ENCODE peak calls at places on chromosomes 2 and 18, in eight cellular contexts. D is endothelial cell of umbilical vein, Y is spleen, F is HepG2, N is testis, K is GM12878, M is K562, U is HCT116. V is an unnamed sample.

GRCh38 chr2:240560084-240560479 is at the start of gene DUSP28:
- DNase-seq in D (peak), Y (peak), F (peak), N (peak), K (peak), M (peak), U (peak), V (peak)

GRCh38 chr2:178863856-178864620 is 56.8 kb upstream of the TTN start:
- DNase-seq in D (peak), Y (no peak), F (no peak), N (peak), K (no peak), M (no peak), U (no peak), V (no peak)

GRCh38 chr2:69966496-69966895 is 5.1 kb upstream of the ASPRV1 start:
- DNase-seq in D (no peak), Y (no peak), F (no peak), N (no peak), K (no peak), M (no peak), U (no peak), V (no peak)

GRCh38 chr2:231680284-231680991 is 27.9 kb upstream of the PTMA start:
- DNase-seq in D (no peak), Y (peak), F (peak), N (no peak), K (no peak), M (peak), U (no peak), V (no peak)

GRCh38 chr2:139386401-139386800 is 606.2 kb upstream of the NXPH2 start:
- DNase-seq in D (no peak), Y (no peak), F (no peak), N (no peak), K (no peak), M (no peak), U (no peak), V (no peak)

GRCh38 chr2:150606380-150607060 is 119.1 kb upstream of the RND3 start:
- DNase-seq in D (no peak), Y (no peak), F (no peak), N (no peak), K (no peak), M (no peak), U (no peak), V (no peak)

GRCh38 chr2:188725981-188726380 is 248.2 kb upstream of the COL3A1 start:
- DNase-seq in D (peak), Y (no peak), F (no peak), N (no peak), K (no peak), M (no peak), U (no peak), V (no peak)

GRCh38 chr18:67574749-67575148 is 58.2 kb upstream of the DSEL start:
- DNase-seq in D (no peak), Y (no peak), F (no peak), N (no peak), K (no peak), M (no peak), U (no peak), V (no peak)

GRCh38 chr2:44522846-44523245 is 161.1 kb downstream of the CAMKMT start:
- DNase-seq in D (no peak), Y (no peak), F (no peak), N (no peak), K (no peak), M (no peak), U (no peak), V (no peak)

GRCh38 chr18:22024924-22025323 is 144.5 kb upstream of the GATA6 start:
- DNase-seq in D (no peak), Y (no peak), F (no peak), N (no peak), K (no peak), M (no peak), U (no peak), V (no peak)

GRCh38 chr2:102020596-102021170 is 28.9 kb downstream of the IL1R2 start:
- DNase-seq in D (peak), Y (peak), F (peak), N (peak), K (no peak), M (peak), U (peak), V (peak)

GRCh38 chr18:77057043-77057442 is 75.5 kb downstream of the MBP start:
- DNase-seq in D (no peak), Y (no peak), F (no peak), N (peak), K (no peak), M (no peak), U (no peak), V (peak)

GRCh38 chr2:79982445-79982844 is 322.1 kb downstream of the LRRTM1 start:
- DNase-seq in D (no peak), Y (no peak), F (peak), N (no peak), K (no peak), M (peak), U (no peak), V (peak)

GRCh38 chr2:121897335-121897970 is 142.0 kb downstream of the TSN start:
- DNase-seq in D (peak), Y (no peak), F (peak), N (peak), K (no peak), M (peak), U (peak), V (no peak)

GRCh38 chr2:8364668-8365067 is 317.2 kb upstream of the ID2 start:
- DNase-seq in D (no peak), Y (no peak), F (peak), N (no peak), K (no peak), M (no peak), U (no peak), V (no peak)

GRCh38 chr2:186641807-186642321 is 52.0 kb upstream of the FAM171B start:
- DNase-seq in D (peak), Y (no peak), F (peak), N (peak), K (peak), M (no peak), U (peak), V (no peak)

GRCh38 chr2:118013221-118013723 is 598 bp downstream of the CCDC93 start:
- DNase-seq in D (peak), Y (peak), F (peak), N (peak), K (no peak), M (peak), U (no peak), V (peak)

GRCh38 chr2:214808961-214809750 is at the start of gene BARD1:
- DNase-seq in D (no peak), Y (peak), F (peak), N (peak), K (no peak), M (peak), U (peak), V (peak)

GRCh38 chr2:28355521-28356094 is 37.0 kb upstream of the FOSL2 start:
- DNase-seq in D (peak), Y (peak), F (peak), N (peak), K (no peak), M (peak), U (no peak), V (no peak)

GRCh38 chr2:112840068-112840445 is 3.5 kb upstream of the IL1B start:
- DNase-seq in D (no peak), Y (no peak), F (no peak), N (no peak), K (no peak), M (no peak), U (no peak), V (no peak)

GRCh38 chr2:233831861-233832260 is 22.5 kb downstream of the HJURP start:
- DNase-seq in D (no peak), Y (peak), F (no peak), N (no peak), K (no peak), M (no peak), U (no peak), V (peak)

GRCh38 chr2:233830111-233830760 is 24.1 kb downstream of the HJURP start:
- DNase-seq in D (no peak), Y (peak), F (no peak), N (no peak), K (no peak), M (no peak), U (no peak), V (no peak)

GRCh38 chr2:233829193-233830110 is 24.9 kb downstream of the HJURP start:
- DNase-seq in D (no peak), Y (peak), F (no peak), N (no peak), K (no peak), M (no peak), U (no peak), V (peak)

GRCh38 chr2:233832414-233832813 is 21.9 kb downstream of the HJURP start:
- DNase-seq in D (no peak), Y (no peak), F (no peak), N (no peak), K (no peak), M (no peak), U (no peak), V (peak)

DNA sequence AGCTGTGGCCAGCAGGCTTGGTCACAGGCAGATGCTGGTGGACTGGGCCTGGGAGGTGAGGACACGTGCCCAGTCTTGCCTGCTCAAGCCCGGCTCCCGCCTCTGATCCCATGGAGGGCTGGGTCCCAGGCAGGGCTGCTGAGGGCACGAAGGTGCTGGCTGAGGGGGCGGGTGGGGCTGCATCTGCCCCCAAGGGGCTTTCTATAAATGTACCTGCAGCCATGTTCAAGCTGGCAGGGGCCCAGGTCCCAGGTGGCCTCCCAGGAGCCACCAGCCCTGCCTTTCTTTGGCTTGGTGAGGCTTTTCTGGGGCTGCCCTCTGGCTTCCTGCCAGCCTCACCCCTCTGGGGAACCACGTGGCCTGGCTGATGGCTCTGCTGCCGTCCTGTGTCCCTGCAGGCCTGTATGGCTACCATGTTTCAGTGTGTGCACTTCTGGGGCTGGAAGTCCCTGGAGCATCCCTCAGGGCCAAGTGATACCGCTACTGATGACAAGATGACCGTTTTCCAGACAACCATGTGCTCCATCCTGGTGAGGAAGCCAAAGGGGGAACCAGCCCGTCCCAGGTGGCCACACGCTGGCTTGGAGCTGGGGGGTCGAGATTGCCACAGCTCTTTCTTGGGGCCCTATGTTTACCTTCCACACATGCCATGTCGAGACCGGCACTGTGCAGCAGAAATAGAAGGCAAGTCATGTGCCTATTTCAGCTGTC is 23.2 kb downstream of the HJURP start:
- DNase-seq in D (no peak), Y (peak), F (no peak), N (no peak), K (no peak), M (no peak), U (no peak), V (no peak)
- TF ChIP-seq POLR2A in D (no peak), Y (no peak), F (no peak), N (no peak), K (no peak), M (no peak), U (no peak), V (no peak)

GRCh38 chr2:46075848-46076247 is 221.4 kb upstream of the EPAS1 start:
- DNase-seq in D (no peak), Y (no peak), F (no peak), N (no peak), K (no peak), M (no peak), U (no peak), V (no peak)

GRCh38 chr2:46071074-46071473 is 226.1 kb upstream of the EPAS1 start:
- DNase-seq in D (no peak), Y (no peak), F (no peak), N (no peak), K (no peak), M (no peak), U (no peak), V (no peak)

GRCh38 chr2:46072146-46072820 is 224.9 kb upstream of the EPAS1 start:
- DNase-seq in D (no peak), Y (no peak), F (no peak), N (no peak), K (no peak), M (no peak), U (no peak), V (no peak)

GRCh38 chr2:46074501-46074900 is 222.7 kb upstream of the EPAS1 start:
- DNase-seq in D (peak), Y (no peak), F (no peak), N (no peak), K (no peak), M (no peak), U (no peak), V (no peak)

DNA sequence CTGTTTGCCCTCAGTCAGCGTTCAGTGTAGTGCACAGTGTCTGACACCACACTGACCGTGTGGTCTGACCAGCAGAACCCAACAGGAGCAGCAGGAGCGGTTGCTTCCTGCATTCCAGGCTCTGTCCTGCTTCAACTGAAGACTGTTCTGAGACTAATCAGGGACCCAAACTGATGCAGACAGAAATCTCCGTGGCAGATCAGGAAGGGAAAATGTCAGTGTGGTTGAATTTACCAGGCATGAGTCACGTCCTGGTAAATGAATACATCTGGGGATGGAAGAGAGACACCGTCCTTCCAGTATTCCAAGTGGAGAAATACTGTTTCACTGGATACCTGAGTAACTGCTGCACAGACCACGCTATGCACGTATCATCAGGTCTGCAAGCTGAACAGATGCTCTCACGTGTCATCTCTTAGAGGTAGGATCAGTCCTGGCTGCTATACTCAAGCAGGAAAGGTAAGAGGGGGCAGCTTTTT is 223.6 kb upstream of the EPAS1 start:
- DNase-seq in D (peak), Y (no peak), F (peak), N (no peak), K (no peak), M (no peak), U (peak), V (no peak)
- H3K27ac ChIP-seq in D (peak), Y (peak), F (no peak), N (no peak), K (no peak), M (no peak), U (peak), V (no peak)

DNA sequence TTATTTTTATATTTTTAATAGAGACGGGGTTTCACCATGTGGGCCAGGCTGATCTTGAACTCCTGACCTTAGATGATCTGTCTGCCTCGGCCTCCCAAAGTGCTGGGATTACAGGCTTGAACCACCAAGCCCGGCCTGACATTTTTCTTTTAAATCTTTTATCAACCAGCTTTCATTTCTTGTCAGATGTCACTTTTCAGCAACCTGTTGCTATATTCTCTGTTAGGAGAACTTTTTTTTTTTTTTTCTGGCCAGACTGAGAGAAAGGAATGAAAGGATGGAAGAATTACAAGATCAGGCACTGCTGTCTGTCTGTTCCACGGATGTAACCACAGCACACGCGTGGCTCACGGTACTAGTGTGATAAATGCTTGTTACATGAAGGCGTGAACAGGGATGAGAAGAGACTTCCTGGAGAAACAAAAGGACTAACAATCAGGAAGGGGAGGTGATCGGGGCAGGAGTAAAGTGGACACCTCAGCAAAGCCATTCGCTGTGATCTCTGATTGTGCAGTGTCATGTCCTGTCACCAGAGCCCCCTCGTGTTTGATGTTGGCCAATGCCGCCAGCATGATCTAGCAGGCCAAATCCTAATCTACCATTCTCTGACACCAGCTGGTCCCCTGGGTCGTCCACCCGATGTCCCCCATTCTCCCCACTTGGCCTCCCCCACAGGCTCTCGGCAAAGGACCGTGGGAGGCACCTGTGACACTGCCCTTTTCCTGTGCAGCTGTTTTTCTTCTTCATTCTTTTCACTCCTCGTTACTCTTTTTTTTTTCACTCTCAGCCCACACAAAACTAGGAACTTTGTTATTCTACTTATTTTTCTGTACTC is 146.6 kb downstream of the TGIF1 start:
- DNase-seq in D (peak), Y (peak), F (peak), N (peak), K (no peak), M (peak), U (no peak), V (peak)
- H3K4me3 ChIP-seq in D (peak), Y (peak), F (peak), N (no peak), K (peak), M (peak), U (peak), V (peak)

DNA sequence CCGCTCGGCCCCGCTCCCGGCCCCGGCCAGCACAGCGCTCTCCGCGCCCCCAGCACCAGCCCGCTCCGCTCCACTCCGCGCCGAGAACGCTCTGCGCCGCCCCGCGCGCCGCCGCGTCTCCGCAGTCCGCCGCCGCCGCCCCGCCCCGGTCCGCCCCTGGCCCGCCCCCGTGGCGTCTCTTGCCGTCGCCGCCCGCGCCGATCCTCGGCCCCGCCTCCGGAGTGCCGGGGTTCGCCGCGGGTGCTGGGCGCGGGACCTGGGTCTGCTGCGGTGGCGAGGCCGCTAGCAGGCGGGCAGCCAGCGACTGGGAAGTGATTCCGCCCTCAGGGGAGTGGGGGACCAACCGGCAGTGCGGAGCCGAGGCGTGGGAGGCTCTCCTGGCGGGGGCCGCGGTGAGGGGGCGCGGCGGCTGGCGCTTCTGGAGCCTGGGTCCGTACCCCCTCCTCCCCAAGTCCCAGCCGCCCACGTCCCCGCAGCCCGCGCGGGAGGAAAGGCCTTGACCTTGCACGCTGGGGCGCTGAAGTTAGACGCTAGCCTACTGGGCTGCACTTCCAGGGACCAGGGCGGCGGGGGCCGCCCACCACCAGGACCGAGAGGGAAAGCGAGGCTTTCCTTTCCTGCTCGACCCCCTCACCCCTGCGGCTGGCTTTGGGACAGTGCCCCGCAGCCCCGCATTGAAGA is at the start of gene HS6ST1:
- DNase-seq in D (peak), Y (peak), F (peak), N (peak), K (no peak), M (peak), U (peak), V (peak)
- TF ChIP-seq POLR2A in D (peak), Y (peak), F (no peak), N (no peak), K (peak), M (no peak), U (peak), V (no peak)

GRCh38 chr2:152062130-152063091 is 36.4 kb downstream of the CACNB4 start:
- DNase-seq in D (no peak), Y (no peak), F (no peak), N (peak), K (no peak), M (no peak), U (no peak), V (no peak)
- H3K27ac ChIP-seq in D (no peak), Y (no peak), F (no peak), N (no peak), K (no peak), M (no peak), U (no peak), V (no peak)

DNA sequence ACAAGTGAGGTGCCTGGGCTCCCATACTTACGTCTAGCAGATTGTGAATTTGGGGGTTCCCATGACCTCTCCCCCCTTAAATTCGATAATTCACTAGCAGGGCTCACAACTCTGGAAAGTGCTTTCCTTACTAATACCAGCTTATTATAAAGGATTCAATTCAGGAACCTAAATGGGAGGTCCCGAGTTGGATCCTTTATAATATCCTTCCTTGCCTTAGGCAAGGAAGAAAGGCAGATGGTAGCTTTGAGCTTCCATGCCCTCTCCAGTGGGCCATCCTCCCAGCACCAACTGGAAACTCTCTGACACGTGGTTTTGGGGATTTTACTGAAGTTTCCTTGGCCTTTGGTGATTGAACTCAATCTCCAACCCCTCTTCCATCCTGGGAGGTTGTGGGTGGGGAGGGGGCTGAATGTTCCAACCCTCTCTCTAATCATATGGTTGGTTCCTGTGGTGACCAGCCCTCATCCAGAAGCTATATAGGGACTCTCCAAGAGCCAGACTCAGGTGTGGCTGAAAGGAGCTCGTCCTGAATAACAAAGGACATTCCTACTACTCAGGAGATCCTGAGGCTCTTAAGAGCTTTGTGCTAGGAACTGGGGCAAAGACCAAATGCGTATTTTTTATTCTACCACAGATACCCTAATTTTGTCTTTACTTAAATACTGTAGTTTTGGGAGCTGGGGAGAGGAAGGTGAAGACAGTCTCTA is 62.2 kb downstream of the HAUS1 start:
- DNase-seq in D (no peak), Y (no peak), F (no peak), N (no peak), K (no peak), M (no peak), U (no peak), V (no peak)
- H3K4me3 ChIP-seq in D (no peak), Y (no peak), F (no peak), N (no peak), K (no peak), M (no peak), U (no peak), V (no peak)